ENCODE peak calls at places on chromosomes 12 and 14, in five cellular contexts. L is GM23338, T is K562, B is GM12878, C is MM.1S. E is an unnamed sample.

GRCh38 chr14:61196792-61197191 is 84.3 kb downstream of the TMEM30B start:
- DNase-seq in L (no peak), B (no peak), T (no peak), C (no peak), E (no peak)

GRCh38 chr14:59507063-59507751 is 22.9 kb downstream of the JKAMP start:
- DNase-seq in L (peak; percentile 90), T (peak; percentile 55), B (no peak), C (peak; percentile 34), E (peak; percentile 47)

GRCh38 chr14:95817271-95817670 is 59.4 kb upstream of the TUNAR start:
- DNase-seq in C (no peak), B (no peak), L (peak; percentile 55), T (no peak), E (no peak)

GRCh38 chr12:119229837-119230236 is 51.1 kb downstream of the HSPB8 start:
- DNase-seq in C (no peak), T (peak; percentile 72), L (peak; percentile 91), B (no peak), E (peak; percentile 14)

GRCh38 chr14:25896777-25897176 is 701.1 kb downstream of the NOVA1 start:
- DNase-seq in B (no peak), C (no peak), T (no peak), L (peak; percentile 77), E (no peak)

GRCh38 chr12:68530965-68531364 is 79.7 kb upstream of the RAP1B start:
- DNase-seq in L (no peak), B (no peak), C (no peak), T (no peak), E (peak; percentile 45)

GRCh38 chr14:100790785-100791667 is 34.9 kb upstream of the MEG3 start:
- DNase-seq in B (no peak), T (peak; percentile 76), L (no peak), C (no peak), E (no peak)

GRCh38 chr14:45254771-45255170 is 1.8 kb upstream of the MIS18BP1 start:
- DNase-seq in B (no peak), L (no peak), C (no peak), T (no peak), E (no peak)

GRCh38 chr12:5787828-5788227 is 157.2 kb downstream of the ANO2 start:
- DNase-seq in L (no peak), C (no peak), T (no peak), B (no peak), E (no peak)

GRCh38 chr12:71958993-71959588 is 20.4 kb downstream of the TPH2 start:
- DNase-seq in L (no peak), B (no peak), C (no peak), T (no peak), E (no peak)

GRCh38 chr14:99042376-99043257 is 229.4 kb downstream of the BCL11B start:
- DNase-seq in T (no peak), B (no peak), C (no peak), L (no peak), E (no peak)

GRCh38 chr14:66965831-66966230 is 223.4 kb upstream of the GARIN2 start:
- DNase-seq in C (no peak), T (no peak), B (no peak), L (no peak), E (no peak)

GRCh38 chr12:94561943-94562411 is 88.4 kb downstream of the TMCC3 start:
- DNase-seq in T (no peak), L (no peak), B (peak; percentile 74), C (peak; percentile 95), E (no peak)

GRCh38 chr12:96263449-96263902 is 69.3 kb downstream of the ELK3 start:
- DNase-seq in B (no peak), L (peak; percentile 27), T (no peak), C (no peak), E (no peak)

GRCh38 chr12:1357171-1357570 is 237.2 kb downstream of the FBXL14 start:
- DNase-seq in B (no peak), L (no peak), T (no peak), C (no peak), E (no peak)

GRCh38 chr12:6489449-6489848 is 3.6 kb downstream of the MRPL51 start:
- DNase-seq in B (no peak), L (no peak), T (no peak), C (no peak), E (no peak)

GRCh38 chr14:54836231-54836630 is 66.4 kb downstream of the GCH1 start:
- DNase-seq in T (no peak), C (no peak), B (no peak), L (no peak), E (no peak)

GRCh38 chr14:54768501-54768900 is 134.1 kb downstream of the GCH1 start:
- DNase-seq in T (no peak), L (no peak), B (no peak), C (no peak), E (no peak)

GRCh38 chr12:107322063-107322462 is 228.7 kb upstream of the CRY1 start:
- DNase-seq in T (no peak), B (no peak), C (no peak), L (no peak), E (no peak)

GRCh38 chr12:16349132-16349463 is 1.7 kb downstream of the MGST1 start:
- DNase-seq in B (no peak), T (peak; percentile 6), L (peak; percentile 56), C (no peak), E (no peak)

GRCh38 chr12:8827551-8828347 is 5.3 kb downstream of the A2ML1 start:
- DNase-seq in T (no peak), L (no peak), B (no peak), C (no peak), E (no peak)

GRCh38 chr14:89078021-89078676 is 253.7 kb downstream of the TTC8 start:
- DNase-seq in C (no peak), L (no peak), T (no peak), B (no peak), E (no peak)

GRCh38 chr12:31002361-31002725 is 71.3 kb upstream of the DDX11 start:
- DNase-seq in L (no peak), T (no peak), C (no peak), B (no peak), E (no peak)

GRCh38 chr12:92290016-92290685 is 144.5 kb upstream of the BTG1 start:
- DNase-seq in C (no peak), B (no peak), T (no peak), L (no peak), E (no peak)

GRCh38 chr12:111412007-111412829 is 6.5 kb downstream of the SH2B3 start:
- DNase-seq in C (no peak), B (no peak), L (peak; percentile 81), T (no peak), E (no peak)

GRCh38 chr12:69435644-69436043 is 34.5 kb upstream of the FRS2 start:
- DNase-seq in L (no peak), B (no peak), C (no peak), T (no peak), E (no peak)

GRCh38 chr14:26963696-26964095 is 365.9 kb upstream of the NOVA1 start:
- DNase-seq in C (no peak), L (no peak), T (no peak), B (no peak), E (no peak)

GRCh38 chr12:124687695-124688301 is 120.4 kb upstream of the NCOR2 start:
- DNase-seq in L (no peak), C (no peak), T (no peak), B (no peak), E (no peak)

GRCh38 chr12:124087251-124088141 is 114.5 kb downstream of the ZNF664 start:
- DNase-seq in C (no peak), B (no peak), T (no peak), L (no peak), E (no peak)

GRCh38 chr12:7542046-7542445 is 38.5 kb upstream of the CD163 start:
- DNase-seq in C (no peak), L (no peak), T (no peak), B (no peak), E (no peak)

GRCh38 chr12:7542813-7543212 is 39.2 kb upstream of the CD163 start:
- DNase-seq in B (no peak), L (no peak), C (no peak), T (no peak), E (no peak)
- H3K4me3 ChIP-seq in B (no peak overlapping the region), L (no peak overlapping the region), C (no peak overlapping the region), T (no peak overlapping the region), E (no peak overlapping the region)

DNA sequence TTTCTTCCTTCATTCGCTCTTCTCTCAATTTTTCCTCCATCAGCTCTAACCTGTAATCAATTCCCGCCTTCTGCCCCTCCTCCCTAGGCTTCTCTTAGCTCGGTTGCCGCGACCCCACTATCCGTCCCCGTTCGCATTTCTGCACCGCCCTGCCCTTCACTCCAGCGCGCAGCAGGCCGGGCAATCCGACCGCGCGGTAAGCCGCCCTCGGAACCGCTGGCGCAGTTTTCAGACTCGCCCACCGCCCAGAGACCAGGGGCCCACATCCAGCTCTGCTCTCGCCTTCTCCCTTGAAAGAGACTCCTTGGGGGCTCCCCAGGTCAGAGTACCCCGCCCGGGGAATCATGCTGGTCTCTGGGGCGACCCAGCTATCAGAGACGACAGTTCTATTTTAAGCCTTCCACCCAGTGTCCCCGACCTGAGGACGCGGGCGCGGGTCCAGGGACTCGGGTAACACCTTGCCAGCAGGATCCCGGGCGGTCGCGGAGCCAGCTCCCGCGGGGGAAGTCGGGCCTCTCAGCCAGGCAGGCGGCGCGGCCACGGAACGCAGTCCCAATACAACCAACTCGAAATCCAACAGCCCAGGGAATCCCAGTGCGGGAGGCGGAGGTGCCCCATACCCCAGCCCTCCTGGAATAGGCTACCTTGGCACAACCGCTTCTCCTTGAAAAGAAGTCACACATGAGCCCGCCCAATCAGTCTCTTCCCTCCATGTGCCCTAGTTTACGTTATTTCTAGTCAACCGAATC is 5.7 kb upstream of the SLC38A4 start:
- DNase-seq in T (no peak), C (no peak), L (peak; percentile 63), B (no peak), E (no peak)
- TF ChIP-seq EZH2 in T (no peak), C (no peak), L (peak; percentile 55), B (no peak), E (no peak)

GRCh38 chr12:54390176-54390667 is 5.7 kb upstream of the ZNF385A start:
- DNase-seq in T (peak; percentile 73), L (peak; percentile 52), C (no peak), B (no peak), E (no peak)
- H3K4me3 ChIP-seq in T (peak overlapping the region; percentile 57), L (peak overlapping the region; percentile 98), C (no peak overlapping the region), B (peak overlapping the region; percentile 82), E (peak overlapping the region; percentile 87)

GRCh38 chr12:132604108-132605054 is 6.0 kb downstream of the LRCOL1 start:
- DNase-seq in T (no peak), C (no peak), B (no peak), L (no peak), E (no peak)
- TF ChIP-seq EZH2 in T (no peak), C (no peak), B (no peak), L (no peak), E (no peak)

GRCh38 chr14:69354383-69355154 is 43.5 kb downstream of the ERH start:
- DNase-seq in B (peak; percentile 87), C (peak; percentile 87), T (no peak), L (no peak), E (no peak)
- H3K4me3 ChIP-seq in B (peak overlapping the region; percentile 48), C (peak overlapping the region; percentile 12), T (no peak overlapping the region), L (no peak overlapping the region), E (no peak overlapping the region)